ENCODE peak calls at places on chromosomes 4 and X, in nine cellular contexts. G, D, B, X, H, S, A, E and W are unnamed samples.

GRCh38 chrX:124256209-124256608 is 76.3 kb upstream of the TEX13D start:
- DNase-seq in H (peak; percentile 48), A (no peak), G (peak; percentile 1), X (peak; percentile 14), B (no peak), E (peak; percentile 19), D (no peak), S (no peak), W (no peak)

GRCh38 chr4:33959519-33959918 is 2284.8 kb downstream of the ARAP2 start:
- DNase-seq in H (no peak), E (no peak), B (no peak), S (no peak), D (no peak), A (no peak), X (peak; percentile 21), G (peak; percentile 12), W (no peak)

GRCh38 chr4:26021417-26022345 is 107.7 kb downstream of the SMIM20 start:
- DNase-seq in X (no peak), S (no peak), G (peak; percentile 29), D (no peak), A (peak; percentile 16), H (no peak), E (no peak), B (no peak), W (no peak)

GRCh38 chrX:104863466-104863865 is 297.5 kb downstream of the IL1RAPL2 start:
- DNase-seq in E (no peak), D (no peak), S (no peak), G (no peak), B (no peak), X (no peak), A (no peak), H (no peak), W (no peak)

GRCh38 chrX:40844476-40844875 is 109.1 kb upstream of the MED14 start:
- DNase-seq in D (no peak), G (no peak), X (no peak), E (peak; percentile 58), S (no peak), H (no peak), B (no peak), A (no peak), W (no peak)

GRCh38 chrX:31227250-31227649 is 155.4 kb upstream of the FTHL17 start:
- DNase-seq in X (no peak), S (no peak), G (peak; percentile 19), A (no peak), H (peak; percentile 15), B (no peak), D (no peak), E (peak; percentile 76), W (no peak)

GRCh38 chrX:154437398-154437752 is 421 bp downstream of the GDI1 start:
- DNase-seq in B (no peak), G (no peak), D (no peak), H (no peak), A (no peak), S (no peak), E (no peak), X (no peak), W (no peak)

GRCh38 chr4:1250921-1251772 is 2.2 kb upstream of the CTBP1 start:
- DNase-seq in A (peak; percentile 4), S (no peak), X (no peak), G (no peak), B (no peak), H (peak; percentile 2), E (no peak), D (no peak), W (peak; percentile 79)

GRCh38 chr4:127968565-127968964 is 3.4 kb downstream of the ABHD18 start:
- DNase-seq in H (no peak), E (no peak), X (no peak), D (no peak), B (no peak), S (no peak), G (no peak), A (no peak), W (no peak)

GRCh38 chr4:73539386-73539785 is 57.8 kb downstream of the AFM start:
- DNase-seq in H (no peak), B (no peak), A (no peak), X (peak; percentile 3), G (no peak), E (no peak), S (no peak), D (no peak), W (no peak)

GRCh38 chrX:18871970-18872369 is 111.9 kb downstream of the PHKA2 start:
- DNase-seq in G (no peak), D (no peak), E (no peak), B (no peak), A (no peak), X (no peak), S (no peak), H (no peak), W (no peak)

GRCh38 chrX:18873189-18873791 is 110.6 kb downstream of the PHKA2 start:
- DNase-seq in E (peak; percentile 61), A (no peak), B (no peak), D (no peak), X (peak; percentile 45), G (peak; percentile 65), H (no peak), S (no peak), W (peak; percentile 68)

GRCh38 chrX:18873836-18874235 is 110.1 kb downstream of the PHKA2 start:
- DNase-seq in E (no peak), H (peak; percentile 2), B (no peak), X (no peak), S (no peak), A (no peak), D (no peak), G (no peak), W (peak; percentile 9)

GRCh38 chrX:18871161-18871880 is 112.6 kb downstream of the PHKA2 start:
- DNase-seq in B (no peak), A (no peak), H (no peak), E (no peak), X (peak; percentile 7), G (peak; percentile 44), S (no peak), D (no peak), W (no peak)

DNA sequence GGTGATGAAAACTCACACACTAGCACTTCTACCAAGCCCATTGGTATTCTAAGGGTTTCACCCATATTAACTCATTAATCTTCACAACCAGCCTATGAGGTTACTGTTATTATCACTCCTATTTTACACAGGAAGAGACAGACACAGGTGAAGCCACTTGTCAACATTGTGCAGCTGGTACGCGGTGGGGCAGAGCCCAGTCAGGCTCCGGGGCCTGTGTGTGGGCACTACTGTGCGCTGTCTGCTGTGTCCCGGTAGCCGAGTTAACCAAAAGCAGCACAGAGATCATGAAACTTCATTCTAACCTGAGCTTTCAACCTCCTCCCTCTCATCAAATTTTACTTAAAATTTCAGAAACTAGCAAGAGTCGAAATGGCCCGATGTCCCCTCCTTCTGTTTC is 111.3 kb downstream of the PHKA2 start:
- DNase-seq in E (no peak), X (no peak), A (no peak), H (no peak), B (no peak), G (no peak), S (no peak), D (no peak), W (peak; percentile 51)
- TF ChIP-seq CTCF in E (no peak), X (no peak), A (no peak), H (no peak), B (no peak), G (no peak), S (no peak), D (no peak), W (no peak)

GRCh38 chr4:151727365-151727764 is 33.4 kb downstream of the GATB start:
- DNase-seq in A (no peak), X (no peak), S (no peak), B (no peak), E (peak; percentile 42), G (no peak), D (no peak), H (no peak), W (no peak)

GRCh38 chr4:151725087-151725486 is 35.7 kb downstream of the GATB start:
- DNase-seq in H (no peak), B (no peak), E (no peak), A (no peak), S (no peak), X (no peak), G (no peak), D (no peak), W (no peak)

GRCh38 chr4:151728679-151729078 is 32.1 kb downstream of the GATB start:
- DNase-seq in A (no peak), H (no peak), G (no peak), B (no peak), S (no peak), X (no peak), D (no peak), E (no peak), W (no peak)

GRCh38 chr4:151730003-151730559 is 30.7 kb downstream of the GATB start:
- DNase-seq in X (peak; percentile 47), S (no peak), G (no peak), A (no peak), E (no peak), B (no peak), H (peak; percentile 58), D (no peak), W (no peak)
- TF ChIP-seq CTCF in X (no peak), S (no peak), G (no peak), A (no peak), E (no peak), B (no peak), H (no peak), D (no peak), W (no peak)

DNA sequence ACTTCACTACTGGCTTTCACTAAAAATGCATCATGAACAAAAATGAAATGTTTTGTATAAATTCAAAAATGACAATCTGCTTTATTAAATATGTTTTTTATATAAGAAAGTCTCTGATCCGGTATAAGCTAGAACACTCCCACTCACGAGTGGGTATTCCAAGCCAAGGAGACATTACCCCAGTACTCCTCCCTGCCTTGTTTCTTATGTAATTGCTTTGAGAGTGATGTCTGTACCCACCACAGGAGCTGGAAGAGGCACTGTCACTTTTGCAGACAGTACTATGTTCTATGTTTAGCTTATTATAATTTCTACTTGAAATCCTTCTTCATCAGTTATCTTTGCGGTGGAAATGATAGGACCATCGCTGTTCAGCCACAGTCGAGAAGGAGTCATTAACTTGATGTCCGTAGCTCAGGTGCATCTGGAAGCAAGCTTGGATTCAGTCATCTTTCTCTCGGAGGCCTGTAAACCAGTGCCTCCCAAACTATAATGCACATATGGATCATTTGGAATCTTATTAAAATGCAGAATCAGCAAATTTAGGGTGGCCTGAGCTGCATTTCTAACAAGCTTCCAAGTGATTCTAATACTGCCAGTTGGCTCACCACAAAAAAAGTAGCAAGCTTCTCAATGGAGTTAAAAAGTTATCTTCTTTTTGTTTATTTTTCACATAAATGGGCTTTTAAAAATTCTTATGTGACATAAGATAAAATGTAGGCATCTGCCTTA is 396.4 kb downstream of the GRIA2 start:
- DNase-seq in A (no peak), H (no peak), B (no peak), S (no peak), E (no peak), D (no peak), X (no peak), G (no peak), W (no peak)
- TF ChIP-seq CTCF in A (no peak), H (no peak), B (no peak), S (no peak), E (no peak), D (no peak), X (no peak), G (no peak), W (no peak)

GRCh38 chr4:124785645-124786044 is 73.1 kb upstream of the ANKRD50 start:
- DNase-seq in X (no peak), E (no peak), B (no peak), A (no peak), G (no peak), D (no peak), S (no peak), H (no peak), W (no peak)
- TF ChIP-seq CTCF in X (no peak), E (no peak), B (peak; percentile 42), A (no peak), G (peak; percentile 6), D (peak; percentile 25), S (no peak), H (no peak), W (no peak)